ENCODE peak calls at places on chromosomes 1 and 21, in ten cellular contexts. One of them, this sample, is unnamed.

GRCh38 chr21:37153935-37154350 is 80.9 kb downstream of the TTC3 start:
- DNase-seq in aorta: no peak
- DNase-seq in tibial nerve: no peak
- DNase-seq in tibial artery: no peak
- DNase-seq in OCI-LY7: no peak
- DNase-seq in pancreas: peak
- DNase-seq in AG04450: no peak
- DNase-seq in CD8-positive, alpha-beta T cell: no peak
- DNase-seq in effector memory CD4-positive, alpha-beta T cell: no peak
- DNase-seq in coronary artery: no peak
- DNase-seq in this sample: no peak

GRCh38 chr1:12244078-12244477 is 14.2 kb downstream of the VPS13D start:
- DNase-seq in aorta: no peak
- DNase-seq in tibial nerve: no peak
- DNase-seq in tibial artery: no peak
- DNase-seq in OCI-LY7: peak
- DNase-seq in pancreas: no peak
- DNase-seq in AG04450: no peak
- DNase-seq in CD8-positive, alpha-beta T cell: peak
- DNase-seq in effector memory CD4-positive, alpha-beta T cell: no peak
- DNase-seq in coronary artery: no peak
- DNase-seq in this sample: no peak

GRCh38 chr1:115874929-115875328 is 34.0 kb upstream of the NHLH2 start:
- DNase-seq in aorta: no peak
- DNase-seq in tibial nerve: no peak
- DNase-seq in tibial artery: no peak
- DNase-seq in OCI-LY7: no peak
- DNase-seq in pancreas: no peak
- DNase-seq in AG04450: no peak
- DNase-seq in CD8-positive, alpha-beta T cell: no peak
- DNase-seq in effector memory CD4-positive, alpha-beta T cell: no peak
- DNase-seq in coronary artery: no peak
- DNase-seq in this sample: no peak

GRCh38 chr21:45590726-45591618 is 48.7 kb upstream of the SLC19A1 start:
- DNase-seq in aorta: peak
- DNase-seq in tibial nerve: no peak
- DNase-seq in tibial artery: no peak
- DNase-seq in OCI-LY7: peak
- DNase-seq in pancreas: peak
- DNase-seq in AG04450: no peak
- DNase-seq in CD8-positive, alpha-beta T cell: no peak
- DNase-seq in effector memory CD4-positive, alpha-beta T cell: peak
- DNase-seq in coronary artery: peak
- DNase-seq in this sample: peak

GRCh38 chr1:145858238-145858936 is 494 bp downstream of the PIAS3 start:
- DNase-seq in aorta: peak
- DNase-seq in tibial nerve: peak
- DNase-seq in tibial artery: peak
- DNase-seq in OCI-LY7: peak
- DNase-seq in pancreas: peak
- DNase-seq in AG04450: no peak
- DNase-seq in CD8-positive, alpha-beta T cell: peak
- DNase-seq in effector memory CD4-positive, alpha-beta T cell: peak
- DNase-seq in coronary artery: peak
- DNase-seq in this sample: peak

GRCh38 chr21:44574457-44575306 is 1.2 kb downstream of the KRTAP10-4 start:
- DNase-seq in aorta: peak
- DNase-seq in tibial nerve: no peak
- DNase-seq in tibial artery: no peak
- DNase-seq in OCI-LY7: no peak
- DNase-seq in pancreas: no peak
- DNase-seq in AG04450: no peak
- DNase-seq in CD8-positive, alpha-beta T cell: no peak
- DNase-seq in effector memory CD4-positive, alpha-beta T cell: no peak
- DNase-seq in coronary artery: no peak
- DNase-seq in this sample: no peak

GRCh38 chr1:101283443-101283842 is 46.6 kb downstream of the S1PR1 start:
- DNase-seq in aorta: no peak
- DNase-seq in tibial nerve: no peak
- DNase-seq in tibial artery: no peak
- DNase-seq in OCI-LY7: no peak
- DNase-seq in pancreas: no peak
- DNase-seq in AG04450: no peak
- DNase-seq in CD8-positive, alpha-beta T cell: no peak
- DNase-seq in effector memory CD4-positive, alpha-beta T cell: no peak
- DNase-seq in coronary artery: no peak
- DNase-seq in this sample: no peak

GRCh38 chr1:183761871-183762270 is 43.0 kb upstream of the RGL1 start:
- DNase-seq in aorta: no peak
- DNase-seq in tibial nerve: no peak
- DNase-seq in tibial artery: no peak
- DNase-seq in OCI-LY7: no peak
- DNase-seq in pancreas: no peak
- DNase-seq in AG04450: no peak
- DNase-seq in CD8-positive, alpha-beta T cell: no peak
- DNase-seq in effector memory CD4-positive, alpha-beta T cell: no peak
- DNase-seq in coronary artery: no peak
- DNase-seq in this sample: no peak

GRCh38 chr1:206608108-206608698 is 4.1 kb downstream of the EIF2D start:
- DNase-seq in aorta: no peak
- DNase-seq in tibial nerve: no peak
- DNase-seq in tibial artery: no peak
- DNase-seq in OCI-LY7: peak
- DNase-seq in pancreas: peak
- DNase-seq in AG04450: no peak
- DNase-seq in CD8-positive, alpha-beta T cell: peak
- DNase-seq in effector memory CD4-positive, alpha-beta T cell: peak
- DNase-seq in coronary artery: no peak
- DNase-seq in this sample: peak

GRCh38 chr1:3717715-3718601 is 34.3 kb upstream of the CCDC27 start:
- DNase-seq in aorta: no peak
- DNase-seq in tibial nerve: no peak
- DNase-seq in tibial artery: no peak
- DNase-seq in OCI-LY7: peak
- DNase-seq in pancreas: no peak
- DNase-seq in AG04450: no peak
- DNase-seq in CD8-positive, alpha-beta T cell: no peak
- DNase-seq in effector memory CD4-positive, alpha-beta T cell: no peak
- DNase-seq in coronary artery: no peak
- DNase-seq in this sample: no peak

GRCh38 chr1:23779826-23780371 is 1.7 kb downstream of the PITHD1 start:
- DNase-seq in aorta: no peak
- DNase-seq in tibial nerve: no peak
- DNase-seq in tibial artery: no peak
- DNase-seq in OCI-LY7: no peak
- DNase-seq in pancreas: no peak
- DNase-seq in AG04450: no peak
- DNase-seq in CD8-positive, alpha-beta T cell: no peak
- DNase-seq in effector memory CD4-positive, alpha-beta T cell: no peak
- DNase-seq in coronary artery: no peak
- DNase-seq in this sample: no peak

GRCh38 chr21:46180778-46181391 is 3.4 kb downstream of the SPATC1L start:
- DNase-seq in aorta: peak
- DNase-seq in tibial nerve: no peak
- DNase-seq in tibial artery: no peak
- DNase-seq in OCI-LY7: no peak
- DNase-seq in pancreas: no peak
- DNase-seq in AG04450: no peak
- DNase-seq in CD8-positive, alpha-beta T cell: no peak
- DNase-seq in effector memory CD4-positive, alpha-beta T cell: no peak
- DNase-seq in coronary artery: peak
- DNase-seq in this sample: no peak

GRCh38 chr1:109379907-109380306 is 17.8 kb downstream of the SORT1 start:
- DNase-seq in aorta: no peak
- DNase-seq in tibial nerve: no peak
- DNase-seq in tibial artery: no peak
- DNase-seq in OCI-LY7: no peak
- DNase-seq in pancreas: no peak
- DNase-seq in AG04450: no peak
- DNase-seq in CD8-positive, alpha-beta T cell: no peak
- DNase-seq in effector memory CD4-positive, alpha-beta T cell: no peak
- DNase-seq in coronary artery: no peak
- DNase-seq in this sample: no peak
- H3K27ac ChIP-seq in aorta: peak
- H3K27ac ChIP-seq in tibial nerve: peak
- H3K27ac ChIP-seq in tibial artery: peak
- H3K27ac ChIP-seq in OCI-LY7: no peak
- H3K27ac ChIP-seq in pancreas: no peak
- H3K27ac ChIP-seq in AG04450: no peak
- H3K27ac ChIP-seq in CD8-positive, alpha-beta T cell: no peak
- H3K27ac ChIP-seq in effector memory CD4-positive, alpha-beta T cell: no peak
- H3K27ac ChIP-seq in coronary artery: peak
- H3K27ac ChIP-seq in this sample: no peak

GRCh38 chr1:942864-943533 is 16.1 kb downstream of the NOC2L start:
- DNase-seq in aorta: peak
- DNase-seq in tibial nerve: no peak
- DNase-seq in tibial artery: no peak
- DNase-seq in OCI-LY7: no peak
- DNase-seq in pancreas: no peak
- DNase-seq in AG04450: no peak
- DNase-seq in CD8-positive, alpha-beta T cell: no peak
- DNase-seq in effector memory CD4-positive, alpha-beta T cell: no peak
- DNase-seq in coronary artery: no peak
- DNase-seq in this sample: no peak
- H3K4me3 ChIP-seq in aorta: no peak
- H3K4me3 ChIP-seq in tibial nerve: no peak
- H3K4me3 ChIP-seq in tibial artery: no peak
- H3K4me3 ChIP-seq in OCI-LY7: no peak
- H3K4me3 ChIP-seq in pancreas: no peak
- H3K4me3 ChIP-seq in AG04450: peak
- H3K4me3 ChIP-seq in CD8-positive, alpha-beta T cell: no peak
- H3K4me3 ChIP-seq in effector memory CD4-positive, alpha-beta T cell: no peak
- H3K4me3 ChIP-seq in coronary artery: peak
- H3K4me3 ChIP-seq in this sample: no peak

GRCh38 chr1:173868266-173869107 is at the start of gene ZBTB37:
- DNase-seq in aorta: peak
- DNase-seq in tibial nerve: peak
- DNase-seq in tibial artery: peak
- DNase-seq in OCI-LY7: peak
- DNase-seq in pancreas: peak
- DNase-seq in AG04450: no peak
- DNase-seq in CD8-positive, alpha-beta T cell: peak
- DNase-seq in effector memory CD4-positive, alpha-beta T cell: peak
- DNase-seq in coronary artery: peak
- DNase-seq in this sample: peak
- H3K27ac ChIP-seq in aorta: peak
- H3K27ac ChIP-seq in tibial nerve: peak
- H3K27ac ChIP-seq in tibial artery: peak
- H3K27ac ChIP-seq in OCI-LY7: peak
- H3K27ac ChIP-seq in pancreas: peak
- H3K27ac ChIP-seq in AG04450: peak
- H3K27ac ChIP-seq in CD8-positive, alpha-beta T cell: peak
- H3K27ac ChIP-seq in effector memory CD4-positive, alpha-beta T cell: peak
- H3K27ac ChIP-seq in coronary artery: peak
- H3K27ac ChIP-seq in this sample: peak

DNA sequence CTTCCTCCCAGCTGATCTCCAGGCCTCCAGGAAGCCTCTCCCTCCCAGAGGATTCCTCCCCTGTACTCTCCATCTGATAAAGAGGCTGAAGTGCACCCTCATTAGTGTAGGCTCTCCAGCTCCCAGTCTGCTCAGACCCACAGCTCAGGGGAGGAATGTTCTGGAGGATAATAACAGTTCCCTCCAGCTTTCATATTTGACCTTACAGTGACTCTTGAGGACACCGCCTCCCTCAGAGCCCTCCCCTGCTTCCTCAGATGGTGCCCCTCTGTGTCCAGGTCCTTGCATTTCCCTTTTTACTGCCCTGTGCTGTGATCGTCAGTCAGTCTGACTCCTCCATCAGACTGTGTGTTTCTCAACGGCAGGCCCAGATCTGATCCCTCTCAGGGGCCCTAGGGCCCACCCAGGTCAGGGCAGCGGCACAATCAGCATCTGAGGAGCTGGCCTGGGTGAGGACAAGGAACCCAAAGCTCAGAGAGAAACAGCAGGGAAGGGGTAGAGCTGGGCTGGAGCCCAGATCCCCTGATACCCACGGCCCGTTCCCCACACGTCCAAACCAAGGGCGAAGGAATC is 1.1 kb upstream of the SHISAL2A start:
- DNase-seq in aorta: no peak
- DNase-seq in tibial nerve: no peak
- DNase-seq in tibial artery: no peak
- DNase-seq in OCI-LY7: no peak
- DNase-seq in pancreas: no peak
- DNase-seq in AG04450: no peak
- DNase-seq in CD8-positive, alpha-beta T cell: no peak
- DNase-seq in effector memory CD4-positive, alpha-beta T cell: no peak
- DNase-seq in coronary artery: no peak
- DNase-seq in this sample: no peak
- H3K4me3 ChIP-seq in aorta: no peak
- H3K4me3 ChIP-seq in tibial nerve: no peak
- H3K4me3 ChIP-seq in tibial artery: no peak
- H3K4me3 ChIP-seq in OCI-LY7: no peak
- H3K4me3 ChIP-seq in pancreas: no peak
- H3K4me3 ChIP-seq in AG04450: no peak
- H3K4me3 ChIP-seq in CD8-positive, alpha-beta T cell: peak
- H3K4me3 ChIP-seq in effector memory CD4-positive, alpha-beta T cell: peak
- H3K4me3 ChIP-seq in coronary artery: no peak
- H3K4me3 ChIP-seq in this sample: peak

GRCh38 chr1:236526079-236526478 is 2.3 kb downstream of the LGALS8 start:
- DNase-seq in aorta: no peak
- DNase-seq in tibial nerve: no peak
- DNase-seq in tibial artery: no peak
- DNase-seq in OCI-LY7: no peak
- DNase-seq in pancreas: no peak
- DNase-seq in AG04450: no peak
- DNase-seq in CD8-positive, alpha-beta T cell: no peak
- DNase-seq in effector memory CD4-positive, alpha-beta T cell: no peak
- DNase-seq in coronary artery: no peak
- DNase-seq in this sample: no peak
- H3K27ac ChIP-seq in aorta: no peak
- H3K27ac ChIP-seq in tibial nerve: no peak
- H3K27ac ChIP-seq in tibial artery: no peak
- H3K27ac ChIP-seq in OCI-LY7: no peak
- H3K27ac ChIP-seq in pancreas: no peak
- H3K27ac ChIP-seq in AG04450: no peak
- H3K27ac ChIP-seq in CD8-positive, alpha-beta T cell: no peak
- H3K27ac ChIP-seq in effector memory CD4-positive, alpha-beta T cell: no peak
- H3K27ac ChIP-seq in coronary artery: no peak
- H3K27ac ChIP-seq in this sample: no peak

This sample was measured in CD4-positive, alpha-beta memory T cell.